ENCODE peak calls at places on chromosome 17, in six cellular contexts. X is IMR-90, S is neuronal stem cell, G is H1, D is H9, L is mesenchymal stem cell. Y is an unnamed sample.
A peak's percentile ranks its signal among the peaks of the same experiment; 100 is the strongest.

GRCh38 chr17:37019117-37019744 is 70.5 kb downstream of the AATF start:
- DNase-seq in D (no peak), S (peak; percentile 41), G (no peak), X (no peak), L (no peak), Y (no peak)

GRCh38 chr17:43641416-43641815 is 20.3 kb downstream of the MEOX1 start:
- DNase-seq in G (no peak), S (no peak), X (no peak), L (no peak), D (no peak), Y (no peak)

GRCh38 chr17:38603786-38604478 is 1.8 kb downstream of the SRCIN1 start:
- DNase-seq in L (no peak), D (no peak), S (no peak), X (no peak), G (no peak), Y (no peak)

GRCh38 chr17:45190503-45191282 is 29.0 kb downstream of the HEXIM2 start:
- DNase-seq in S (no peak), X (no peak), G (no peak), L (no peak), D (no peak), Y (no peak)

GRCh38 chr17:18033442-18034099 is 5.4 kb downstream of the ATPAF2 start:
- DNase-seq in D (peak; percentile 53), L (peak; percentile 88), G (no peak), S (peak; percentile 64), X (peak; percentile 87), Y (peak; percentile 65)

GRCh38 chr17:82367724-82368524 is 3.6 kb upstream of the UTS2R start:
- DNase-seq in X (peak; percentile 11), L (no peak), D (peak; percentile 92), G (no peak), S (no peak), Y (no peak)

GRCh38 chr17:44707755-44708400 is 587 bp upstream of the DBF4B start:
- DNase-seq in G (no peak), S (no peak), D (no peak), L (no peak), X (no peak), Y (no peak)

GRCh38 chr17:77501751-77502625 is 361.2 kb downstream of the SEC14L1 start:
- DNase-seq in X (no peak), S (no peak), D (no peak), L (no peak), G (no peak), Y (no peak)

GRCh38 chr17:72591500-72592241 is 470.9 kb downstream of the SOX9 start:
- DNase-seq in G (peak; percentile 60), D (peak; percentile 63), S (peak; percentile 45), X (no peak), L (peak; percentile 35), Y (peak; percentile 27)

GRCh38 chr17:74373838-74374606 is 6.7 kb downstream of the GPR142 start:
- DNase-seq in L (peak; percentile 2), D (no peak), X (no peak), G (no peak), S (no peak), Y (no peak)

GRCh38 chr17:82100502-82101298 is 2.7 kb upstream of the FASN start:
- DNase-seq in D (no peak), L (no peak), S (no peak), X (no peak), G (no peak), Y (no peak)

GRCh38 chr17:15444805-15445204 is 22.6 kb downstream of the CDRT4 start:
- DNase-seq in S (no peak), X (no peak), G (no peak), D (no peak), L (peak; percentile 76), Y (peak; percentile 55)

GRCh38 chr17:80327518-80327917 is 66.9 kb downstream of the RNF213 start:
- DNase-seq in G (no peak), L (no peak), D (no peak), X (no peak), S (no peak), Y (no peak)

GRCh38 chr17:33273743-33274410 is 19.2 kb downstream of the ASIC2 start:
- DNase-seq in X (no peak), S (no peak), D (no peak), G (no peak), L (no peak), Y (peak; percentile 75)

GRCh38 chr17:33273271-33273670 is 19.8 kb downstream of the ASIC2 start:
- DNase-seq in D (no peak), S (no peak), G (no peak), L (no peak), X (no peak), Y (no peak)

GRCh38 chr17:33272438-33272837 is 20.7 kb downstream of the ASIC2 start:
- DNase-seq in L (no peak), X (no peak), G (no peak), S (no peak), D (no peak), Y (no peak)

GRCh38 chr17:33277436-33278100 is 15.5 kb downstream of the ASIC2 start:
- DNase-seq in S (peak; percentile 38), L (no peak), D (no peak), X (no peak), G (no peak), Y (no peak)
- H2BK120ac ChIP-seq in S (no peak overlapping the region), L (no peak overlapping the region), D (no peak overlapping the region), X (peak overlapping the region; percentile 18), G (no peak overlapping the region), Y (no peak overlapping the region)

GRCh38 chr17:32802306-32802705 is 74.6 kb downstream of the MYO1D start:
- DNase-seq in S (no peak), L (no peak), X (no peak), D (no peak), G (no peak), Y (no peak)
- H3K9ac ChIP-seq in S (no peak overlapping the region), L (peak overlapping the region; percentile 50), X (no peak overlapping the region), D (no peak overlapping the region), G (no peak overlapping the region), Y (no peak overlapping the region)

GRCh38 chr17:30225919-30226553 is 9.5 kb downstream of the SLC6A4 start:
- DNase-seq in L (no peak), D (no peak), G (no peak), X (no peak), S (no peak), Y (peak; percentile 97)
- H2AFZ ChIP-seq in L (no peak overlapping the region), D (no peak overlapping the region), G (no peak overlapping the region), X (no peak overlapping the region), S (no peak overlapping the region), Y (no peak overlapping the region)

GRCh38 chr17:32350662-32351418 is 883 bp downstream of the ZNF207 start:
- DNase-seq in G (no peak), L (peak; percentile 85), S (no peak), X (peak; percentile 62), D (no peak), Y (peak; percentile 65)

GRCh38 chr17:32345953-32346600 is 3.9 kb upstream of the ZNF207 start:
- DNase-seq in S (no peak), X (no peak), L (no peak), G (no peak), D (no peak), Y (no peak)

GRCh38 chr17:32349503-32349853 is 479 bp upstream of the ZNF207 start:
- DNase-seq in X (no peak), G (no peak), D (no peak), L (no peak), S (no peak), Y (peak; percentile 57)

GRCh38 chr17:32348483-32348800 is 1.5 kb upstream of the ZNF207 start:
- DNase-seq in S (no peak), D (no peak), X (no peak), G (no peak), L (no peak), Y (no peak)

GRCh38 chr17:32349854-32350661 is at the start of gene ZNF207:
- DNase-seq in L (peak; percentile 97), X (peak; percentile 97), D (peak; percentile 97), S (peak; percentile 94), G (peak; percentile 92), Y (peak; percentile 99)
- H2BK120ac ChIP-seq in L (peak within 1 kb of the TSS; percentile 54), X (peak within 1 kb of the TSS; percentile 7), D (peak within 1 kb of the TSS; percentile 86), S (no peak within 1 kb of the TSS), G (peak within 1 kb of the TSS; percentile 55), Y (peak within 1 kb of the TSS; percentile 87)

GRCh38 chr17:20989481-20989880 is 53.3 kb downstream of the USP22 start:
- DNase-seq in S (no peak), X (no peak), L (no peak), G (no peak), D (no peak), Y (no peak)

GRCh38 chr17:20986767-20987510 is 55.9 kb downstream of the USP22 start:
- DNase-seq in G (no peak), D (peak; percentile 24), L (no peak), S (no peak), X (no peak), Y (no peak)

GRCh38 chr17:20987511-20987910 is 55.3 kb downstream of the USP22 start:
- DNase-seq in S (no peak), G (no peak), L (no peak), D (no peak), X (no peak), Y (no peak)

GRCh38 chr17:20988896-20989295 is 53.9 kb downstream of the USP22 start:
- DNase-seq in L (no peak), D (no peak), S (no peak), G (no peak), X (no peak), Y (no peak)

DNA sequence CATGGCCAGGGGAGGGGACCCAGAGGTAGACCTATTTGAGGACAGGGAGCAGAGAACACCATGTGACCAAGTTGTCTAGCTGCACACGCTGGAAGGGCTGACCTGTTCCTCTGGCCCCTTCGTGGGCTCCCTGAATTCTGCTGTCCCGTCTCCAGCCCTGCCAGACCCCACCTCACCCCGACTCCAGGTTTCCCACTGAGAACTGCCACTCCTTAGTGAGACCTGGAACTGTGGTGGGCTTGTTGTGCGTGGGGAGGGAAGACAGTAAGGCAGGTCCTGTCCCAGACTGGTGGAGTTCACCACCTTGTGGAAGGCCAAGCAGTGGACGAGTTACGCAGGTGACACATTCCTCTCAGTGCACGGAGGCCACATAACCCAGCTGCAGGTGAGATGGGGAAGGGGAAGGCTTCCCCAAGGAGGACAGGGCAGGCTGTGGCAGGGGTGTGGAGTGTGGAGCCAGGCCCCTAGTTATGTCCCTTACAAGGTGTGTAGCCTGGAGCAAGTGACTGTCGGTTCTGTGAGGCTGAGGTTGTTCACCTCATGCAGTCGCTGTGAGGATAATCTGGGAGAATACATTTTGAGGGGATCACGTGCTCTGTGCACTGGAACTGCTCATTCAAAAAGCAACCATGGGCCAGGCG is 54.7 kb downstream of the USP22 start:
- DNase-seq in L (no peak), S (no peak), G (no peak), X (no peak), D (peak; percentile 31), Y (no peak)
- H3K9ac ChIP-seq in L (no peak overlapping the region), S (no peak overlapping the region), G (no peak overlapping the region), X (no peak overlapping the region), D (no peak overlapping the region), Y (no peak overlapping the region)